ENCODE peak calls at places on chromosomes 11 and 22, in five cellular contexts. I is fibroblast of pulmonary artery, S is transverse colon, Q is pancreas, L is fibroblast of the aortic adventitia. H is an unnamed sample.

GRCh38 chr11:76639621-76640020 is 30.9 kb downstream of the LRRC32 start:
- DNase-seq in I (no peak), S (no peak), Q (no peak), L (no peak), H (no peak)

GRCh38 chr11:521179-521688 is 14.1 kb downstream of the HRAS start:
- DNase-seq in I (no peak), S (no peak), Q (no peak), L (no peak), H (no peak)

GRCh38 chr11:129930743-129931142 is 35.4 kb upstream of the NFRKB start:
- DNase-seq in I (no peak), S (no peak), Q (no peak), L (no peak), H (no peak)

GRCh38 chr11:121592708-121593107 is 139.9 kb upstream of the SORL1-AS1 start:
- DNase-seq in I (no peak), S (no peak), Q (no peak), L (peak; percentile 21), H (no peak)

GRCh38 chr11:69351460-69351859 is 57.5 kb downstream of the MYEOV start:
- DNase-seq in I (peak; percentile 77), S (no peak), Q (no peak), L (peak; percentile 87), H (peak; percentile 83)

GRCh38 chr11:129286813-129287212 is 88.8 kb upstream of the BARX2 start:
- DNase-seq in I (no peak), S (no peak), Q (no peak), L (no peak), H (no peak)

GRCh38 chr11:102914238-102915043 is 39.7 kb upstream of the MMP12 start:
- DNase-seq in I (peak; percentile 67), S (peak; percentile 13), Q (no peak), L (peak; percentile 80), H (peak; percentile 20)

GRCh38 chr11:83115551-83115950 is 41.4 kb upstream of the PCF11 start:
- DNase-seq in I (no peak), S (peak; percentile 12), Q (no peak), L (no peak), H (no peak)

GRCh38 chr22:25092119-25092518 is 107.5 kb upstream of the CRYBB3 start:
- DNase-seq in I (no peak), S (no peak), Q (no peak), L (no peak), H (no peak)

GRCh38 chr11:73195191-73196007 is 22.7 kb upstream of the P2RY2 start:
- DNase-seq in I (no peak), S (peak; percentile 60), Q (no peak), L (no peak), H (no peak)

GRCh38 chr22:18091478-18091877 is 13.7 kb downstream of the PEX26 start:
- DNase-seq in I (no peak), S (no peak), Q (no peak), L (no peak), H (no peak)

GRCh38 chr22:36595154-36595553 is 66.2 kb upstream of the EIF3D start:
- DNase-seq in I (no peak), S (no peak), Q (no peak), L (no peak), H (no peak)

GRCh38 chr11:34744511-34744910 is 123.6 kb downstream of the EHF start:
- DNase-seq in I (no peak), S (no peak), Q (no peak), L (peak; percentile 24), H (no peak)

GRCh38 chr22:19075404-19075803 is 46.8 kb downstream of the DGCR2 start:
- DNase-seq in I (no peak), S (no peak), Q (no peak), L (no peak), H (no peak)

GRCh38 chr11:35945137-35945518 is 1.3 kb downstream of the LDLRAD3 start:
- DNase-seq in I (no peak), S (no peak), Q (no peak), L (no peak), H (no peak)

GRCh38 chr11:85827768-85828639 is 17.1 kb upstream of the SYTL2 start:
- DNase-seq in I (peak; percentile 75), S (no peak), Q (no peak), L (peak; percentile 90), H (peak; percentile 92)

GRCh38 chr11:93939084-93939780 is 81.9 kb upstream of the HEPHL1 start:
- DNase-seq in I (no peak), S (no peak), Q (no peak), L (peak; percentile 57), H (peak; percentile 48)

GRCh38 chr22:43749473-43749872 is 62.6 kb downstream of the EFCAB6 start:
- DNase-seq in I (no peak), S (no peak), Q (no peak), L (no peak), H (no peak)

GRCh38 chr22:16955678-16956210 is 52.3 kb downstream of the GAB4 start:
- DNase-seq in I (no peak), S (no peak), Q (no peak), L (no peak), H (no peak)

GRCh38 chr11:6654281-6655019 is 1.2 kb downstream of the DCHS1 start:
- DNase-seq in I (no peak), S (no peak), Q (peak; percentile 66), L (no peak), H (no peak)

GRCh38 chr11:72398058-72398758 is 36.1 kb downstream of the CLPB start:
- DNase-seq in I (no peak), S (no peak), Q (no peak), L (no peak), H (no peak)

DNA sequence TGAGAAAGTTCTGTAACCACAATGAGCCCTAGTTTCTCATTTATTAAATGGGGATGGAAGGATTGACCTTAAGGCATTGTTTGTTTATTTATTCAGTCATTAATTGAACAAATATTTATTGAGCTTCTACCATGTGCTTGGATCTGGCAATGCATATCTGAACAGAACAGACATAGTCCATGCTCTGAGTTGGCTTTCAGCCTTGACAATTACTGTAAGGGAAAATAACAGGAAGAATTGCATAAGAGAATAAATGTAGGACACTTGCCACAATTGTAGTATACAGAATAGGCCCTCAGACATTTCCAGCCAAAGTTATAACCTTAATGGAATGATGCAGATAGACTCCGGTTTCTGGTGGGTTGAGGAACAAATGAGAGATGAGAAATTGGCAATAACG is 160.5 kb upstream of the TTC12 start:
- DNase-seq in I (peak; percentile 64), S (no peak), Q (no peak), L (peak; percentile 30), H (no peak)
- H3K4me3 ChIP-seq in I (no peak overlapping the region), S (no peak overlapping the region), Q (no peak overlapping the region), L (no peak overlapping the region), H (no peak overlapping the region)

DNA sequence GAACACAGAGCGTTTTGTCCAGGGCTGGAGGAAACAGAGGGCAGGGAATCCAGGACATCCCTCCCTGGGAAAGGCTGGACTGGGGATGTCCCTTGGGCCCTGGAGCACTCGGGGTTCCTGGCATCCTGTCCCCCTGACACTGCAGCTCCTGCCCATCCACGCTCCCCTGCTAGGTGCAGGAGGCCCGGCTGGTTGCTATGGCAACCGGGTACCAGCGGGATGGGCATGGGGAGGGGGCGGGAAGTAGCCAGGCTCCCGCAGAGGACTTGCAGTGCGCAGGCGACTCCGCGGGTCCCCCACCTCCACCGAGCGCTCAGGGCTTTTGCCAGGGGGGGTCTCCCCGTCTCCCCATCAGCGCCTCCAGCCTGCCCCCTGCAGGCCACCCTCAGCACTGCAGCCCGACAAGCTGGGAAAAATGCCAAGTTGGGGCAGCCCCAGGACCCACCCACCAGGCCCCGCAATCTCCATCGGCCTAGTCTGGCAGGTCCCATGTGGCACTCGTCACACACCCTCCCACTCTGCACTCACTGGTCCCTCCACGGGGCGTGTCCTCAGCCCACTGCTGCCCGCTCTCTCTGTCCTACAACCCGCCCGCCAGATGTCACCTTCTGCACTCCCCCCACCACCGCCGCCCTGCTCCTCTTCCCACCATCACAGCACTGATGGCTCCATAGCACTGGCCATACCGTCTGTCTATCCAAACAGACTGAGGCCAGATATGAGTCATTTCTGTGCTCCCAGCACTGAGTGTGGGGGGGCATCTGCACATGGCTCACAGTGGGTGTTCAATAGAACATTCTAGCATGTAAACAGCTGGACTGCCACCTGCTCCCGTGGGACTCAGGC is 31.5 kb downstream of the KIAA0930 start:
- DNase-seq in I (peak; percentile 64), S (no peak), Q (peak; percentile 46), L (peak; percentile 70), H (peak; percentile 80)
- TF ChIP-seq CTCF in I (peak; percentile 73), S (peak; percentile 51), Q (no peak), L (peak; percentile 84), H (peak; percentile 58)

DNA sequence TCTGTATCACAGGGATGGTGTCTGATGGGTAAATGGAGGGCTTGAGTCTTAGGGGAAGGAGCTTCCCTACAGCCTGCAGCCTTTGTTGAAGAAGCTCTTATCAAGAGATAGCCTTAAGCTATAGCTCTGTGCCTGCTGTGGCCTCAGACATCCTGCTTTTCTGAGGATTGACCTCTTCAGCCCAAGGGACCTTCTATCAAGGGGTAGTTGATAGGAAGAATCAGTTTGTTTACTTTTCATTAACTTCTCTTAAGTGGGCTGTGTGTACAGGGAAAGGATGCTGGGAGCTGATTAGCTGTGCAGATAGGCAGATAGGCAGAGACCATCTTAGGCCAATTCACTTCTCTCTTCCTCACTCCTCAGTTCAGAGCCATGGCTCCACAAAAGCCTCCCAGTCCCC is 151.8 kb upstream of the CADM1 start:
- DNase-seq in I (no peak), S (no peak), Q (no peak), L (no peak), H (no peak)
- H3K4me3 ChIP-seq in I (no peak overlapping the region), S (no peak overlapping the region), Q (no peak overlapping the region), L (no peak overlapping the region), H (no peak overlapping the region)

GRCh38 chr11:92735039-92735438 is 234.4 kb upstream of the MTNR1B start:
- DNase-seq in I (no peak), S (no peak), Q (no peak), L (no peak), H (no peak)
- TF ChIP-seq CTCF in I (peak; percentile 28), S (peak; percentile 29), Q (no peak), L (no peak), H (peak; percentile 40)

H was measured in astrocyte.